ENCODE peak calls at places on chromosomes 1 and 21, in five cellular contexts. A is breast epithelium, F is prostate gland, G is stomach, K is HCT116. Y is an unnamed sample.

GRCh38 chr1:194889310-194889709 is 1702.9 kb upstream of the B3GALT2 start:
- DNase-seq in A (no peak), F (no peak), G (no peak), K (no peak), Y (no peak)

GRCh38 chr1:225445644-225446297 is 17.9 kb upstream of the LBR start:
- DNase-seq in A (no peak), F (no peak), G (no peak), K (no peak), Y (peak; percentile 46)

GRCh38 chr1:150528997-150529396 is 13.4 kb downstream of the FALEC start:
- DNase-seq in A (no peak), F (no peak), G (no peak), K (no peak), Y (no peak)

GRCh38 chr1:182795563-182796228 is 6.1 kb downstream of the NPL start:
- DNase-seq in A (no peak), F (peak; percentile 21), G (no peak), K (no peak), Y (no peak)

GRCh38 chr1:176029155-176029554 is 177.9 kb downstream of the COP1 start:
- DNase-seq in A (no peak), F (no peak), G (no peak), K (no peak), Y (no peak)

GRCh38 chr1:208977012-208977411 is 606.5 kb upstream of the CAMK1G start:
- DNase-seq in A (no peak), F (no peak), G (no peak), K (no peak), Y (no peak)

GRCh38 chr21:42665026-42665425 is 11.6 kb downstream of the PDE9A start:
- DNase-seq in A (no peak), F (no peak), G (no peak), K (no peak), Y (no peak)

GRCh38 chr1:9349331-9349851 is 56.7 kb downstream of the SPSB1 start:
- DNase-seq in A (no peak), F (no peak), G (no peak), K (no peak), Y (no peak)

GRCh38 chr1:14625587-14626447 is 27.3 kb downstream of the KAZN start:
- DNase-seq in A (no peak), F (no peak), G (no peak), K (no peak), Y (peak; percentile 41)

GRCh38 chr1:30794260-30794659 is 36.7 kb upstream of the LAPTM5 start:
- DNase-seq in A (no peak), F (no peak), G (no peak), K (no peak), Y (no peak)

GRCh38 chr1:107326823-107327445 is 186.1 kb downstream of the NTNG1 start:
- DNase-seq in A (no peak), F (no peak), G (no peak), K (no peak), Y (no peak)

GRCh38 chr1:8905582-8906191 is 27.2 kb upstream of the ENO1 start:
- DNase-seq in A (no peak), F (no peak), G (no peak), K (no peak), Y (no peak)

GRCh38 chr1:46517932-46518498 is 28.4 kb downstream of the DMBX1 start:
- DNase-seq in A (no peak), F (no peak), G (no peak), K (no peak), Y (no peak)

GRCh38 chr1:66831529-66832239 is 30.6 kb upstream of the INSL5 start:
- DNase-seq in A (no peak), F (no peak), G (no peak), K (no peak), Y (no peak)

GRCh38 chr1:221276911-221277310 is 397.7 kb downstream of the HLX start:
- DNase-seq in A (no peak), F (no peak), G (no peak), K (no peak), Y (no peak)

GRCh38 chr1:198121058-198121829 is 35.6 kb upstream of the NEK7 start:
- DNase-seq in A (no peak), F (no peak), G (no peak), K (peak; percentile 24), Y (no peak)

GRCh38 chr1:222817529-222817928 is 2.7 kb downstream of the DISP1 start:
- DNase-seq in A (no peak), F (no peak), G (no peak), K (peak; percentile 88), Y (no peak)

GRCh38 chr1:222815367-222815765 is 527 bp downstream of the DISP1 start:
- DNase-seq in A (peak; percentile 57), F (no peak), G (no peak), K (no peak), Y (no peak)

GRCh38 chr1:222813866-222814535 is 838 bp upstream of the DISP1 start:
- DNase-seq in A (no peak), F (no peak), G (no peak), K (no peak), Y (no peak)

GRCh38 chr1:222811671-222812070 is 3.2 kb upstream of the DISP1 start:
- DNase-seq in A (no peak), F (no peak), G (no peak), K (no peak), Y (no peak)

GRCh38 chr1:222814536-222815366 is at the start of gene DISP1:
- DNase-seq in A (peak; percentile 69), F (peak; percentile 79), G (peak; percentile 89), K (peak; percentile 57), Y (peak; percentile 88)
- TF ChIP-seq POLR2A in A (no peak), F (peak; percentile 43), G (no peak), K (peak; percentile 29), Y (no peak)

GRCh38 chr1:33256335-33256700 is at the start of gene ZNF362:
- DNase-seq in A (peak; percentile 66), F (peak; percentile 21), G (peak; percentile 71), K (no peak), Y (no peak)
- TF ChIP-seq POLR2A in A (no peak), F (no peak), G (no peak), K (no peak), Y (no peak)

GRCh38 chr1:202045699-202046098 is 35.3 kb downstream of the ELF3 start:
- DNase-seq in A (no peak), F (no peak), G (no peak), K (no peak), Y (no peak)

GRCh38 chr1:202047977-202048376 is 37.6 kb downstream of the ELF3 start:
- DNase-seq in A (no peak), F (no peak), G (peak; percentile 51), K (no peak), Y (no peak)

GRCh38 chr1:202046227-202046626 is 35.8 kb downstream of the ELF3 start:
- DNase-seq in A (peak; percentile 96), F (peak; percentile 94), G (peak; percentile 97), K (no peak), Y (peak; percentile 81)

GRCh38 chr1:202046748-202047708 is 36.6 kb downstream of the ELF3 start:
- DNase-seq in A (no peak), F (peak; percentile 33), G (peak; percentile 45), K (peak; percentile 68), Y (no peak)

GRCh38 chr1:202049129-202049528 is 38.7 kb downstream of the ELF3 start:
- DNase-seq in A (no peak), F (no peak), G (peak; percentile 83), K (no peak), Y (no peak)
- TF ChIP-seq POLR2A in A (no peak), F (no peak), G (no peak), K (no peak), Y (no peak)

GRCh38 chr1:118963138-118963455 is 25.0 kb downstream of the TBX15 start:
- DNase-seq in A (no peak), F (no peak), G (no peak), K (no peak), Y (no peak)

GRCh38 chr1:118958937-118959631 is 29.1 kb downstream of the TBX15 start:
- DNase-seq in A (no peak), F (no peak), G (no peak), K (no peak), Y (no peak)

GRCh38 chr1:118960026-118960561 is 28.0 kb downstream of the TBX15 start:
- DNase-seq in A (no peak), F (no peak), G (no peak), K (no peak), Y (no peak)

GRCh38 chr1:118961156-118961555 is 27.0 kb downstream of the TBX15 start:
- DNase-seq in A (no peak), F (no peak), G (no peak), K (no peak), Y (no peak)

DNA sequence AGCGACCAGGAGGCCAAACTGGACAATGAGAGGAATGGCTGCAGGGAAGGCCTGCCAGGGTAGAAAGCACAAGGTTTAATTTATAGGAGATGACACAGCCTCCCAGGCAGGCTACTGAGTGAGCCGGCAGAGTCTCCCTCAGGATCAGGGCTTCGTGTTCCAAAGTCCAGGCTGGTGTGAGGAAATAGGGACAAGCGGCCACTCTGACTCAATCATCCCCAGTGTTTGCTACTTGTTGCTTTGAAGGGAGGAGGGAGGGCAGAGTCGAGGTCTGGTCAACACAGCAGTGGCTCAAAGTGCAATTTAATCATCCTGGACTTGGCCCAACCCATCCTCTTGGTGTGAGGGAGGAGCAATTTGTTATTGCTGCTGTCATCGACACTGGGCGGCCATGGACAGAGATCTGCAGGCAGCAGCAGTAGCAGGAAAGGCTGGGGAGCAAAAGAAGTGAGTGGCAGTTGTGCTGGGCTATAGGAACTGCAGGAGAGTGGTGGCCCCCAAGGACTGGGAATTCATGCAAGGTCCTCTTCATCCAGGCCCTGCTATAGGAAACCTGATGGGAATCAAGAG is 27.5 kb downstream of the TBX15 start:
- DNase-seq in A (no peak), F (no peak), G (peak; percentile 49), K (peak; percentile 7), Y (peak; percentile 81)
- TF ChIP-seq POLR2A in A (no peak), F (no peak), G (no peak), K (no peak), Y (no peak)

GRCh38 chr1:167266965-167267364 is 46.3 kb downstream of the POU2F1 start:
- DNase-seq in A (no peak), F (no peak), G (no peak), K (no peak), Y (no peak)
- TF ChIP-seq POLR2A in A (no peak), F (no peak), G (no peak), K (no peak), Y (no peak)

GRCh38 chr1:28509705-28510349 is 4.0 kb downstream of the RCC1 start:
- DNase-seq in A (no peak), F (no peak), G (no peak), K (no peak), Y (no peak)
- TF ChIP-seq POLR2A in A (no peak), F (no peak), G (no peak), K (peak; percentile 91), Y (no peak)

DNA sequence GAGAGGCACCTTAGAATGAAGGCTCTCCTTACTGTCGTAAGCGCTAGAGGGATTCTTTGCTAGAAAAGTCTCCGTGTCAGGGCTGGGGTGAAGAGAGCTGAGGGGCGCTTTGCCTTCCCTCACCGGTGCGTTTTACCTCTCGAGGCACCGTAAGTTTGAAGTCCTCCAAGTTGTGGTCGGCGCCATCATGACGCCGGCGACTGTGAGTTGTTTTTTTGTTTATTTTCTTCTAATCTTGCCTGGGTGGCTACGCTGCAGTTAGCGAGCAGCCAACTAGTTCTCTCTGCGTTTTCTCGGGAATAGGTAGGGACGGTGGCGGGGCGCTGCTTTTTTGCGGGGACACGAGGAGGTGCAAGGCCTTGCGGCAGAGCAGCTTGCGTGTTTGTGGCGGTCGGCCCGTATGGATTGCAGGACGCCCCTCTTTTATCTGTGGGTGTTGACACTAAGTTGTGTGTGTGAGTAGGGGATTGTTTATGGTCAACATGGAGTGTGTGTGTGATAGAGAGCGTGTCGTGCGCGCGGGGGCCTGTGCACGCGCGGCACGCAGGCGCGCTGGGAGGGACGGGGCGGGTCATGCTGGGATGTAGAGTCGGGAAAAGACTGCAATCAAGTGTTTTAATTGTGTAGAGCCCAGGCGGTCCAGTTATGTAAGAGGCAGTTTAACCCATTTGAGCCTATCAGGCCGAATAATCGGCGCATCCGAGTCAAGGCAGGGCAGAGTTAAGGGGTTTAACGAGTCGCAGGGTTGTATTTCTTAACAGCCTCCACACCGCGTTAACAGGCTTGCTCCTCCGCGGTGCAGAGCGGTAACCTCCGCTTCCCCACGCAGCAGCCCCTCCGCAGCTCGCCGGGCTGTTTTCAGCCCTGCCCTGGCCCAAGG is 1.1 kb upstream of the NEGR1 start:
- DNase-seq in A (peak; percentile 54), F (peak; percentile 26), G (peak; percentile 52), K (no peak), Y (peak; percentile 75)
- TF ChIP-seq POLR2A in A (no peak), F (no peak), G (no peak), K (no peak), Y (no peak)